ENCODE peak calls at places on chromosome 6, in four cellular contexts. J is ascending aorta; V is prostate gland; W is CD8-positive, alpha-beta T cell. H is an unnamed sample. For H3K4me1, the result is how much of the 10 kb centered on the place peaks cover.

GRCh38 chr6:89984926-89985743 is 90.9 kb downstream of the GJA10 start:
- DNase-seq in V (no peak), J (no peak), W (no peak), H (no peak)

GRCh38 chr6:167748458-167749379 is 78.0 kb upstream of the AFDN start:
- DNase-seq in W (no peak), J (no peak), V (no peak), H (no peak)

GRCh38 chr6:136975089-136975715 is 53.1 kb downstream of the SLC35D3 start:
- DNase-seq in J (no peak), V (no peak), W (no peak), H (no peak)

GRCh38 chr6:7672066-7673062 is 53.5 kb upstream of the BMP6 start:
- DNase-seq in W (no peak), J (no peak), V (no peak), H (no peak)

GRCh38 chr6:36671687-36672375 is 6.7 kb upstream of the CDKN1A start:
- DNase-seq in W (no peak), J (no peak), V (no peak), H (no peak)

GRCh38 chr6:23873161-23873560 is 252.9 kb upstream of the NRSN1 start:
- DNase-seq in W (no peak), J (no peak), V (no peak), H (no peak)

GRCh38 chr6:43817192-43817591 is 47.2 kb downstream of the VEGFA start:
- DNase-seq in V (no peak), W (no peak), J (no peak), H (no peak)

GRCh38 chr6:11290027-11290426 is 57.6 kb upstream of the NEDD9 start:
- DNase-seq in W (no peak), V (no peak), J (no peak), H (no peak)

GRCh38 chr6:29926081-29926794 is 16.1 kb upstream of the HLA-A start:
- DNase-seq in W (no peak), J (no peak), V (no peak), H (no peak)

GRCh38 chr6:28446818-28447511 is 3.7 kb upstream of the ZSCAN23 start:
- DNase-seq in J (no peak), V (no peak), W (no peak), H (no peak)

GRCh38 chr6:154039231-154039842 is at the start of gene OPRM1:
- DNase-seq in V (no peak), J (no peak), W (no peak), H (no peak)

GRCh38 chr6:112289039-112289566 is 34.7 kb upstream of the LAMA4 start:
- DNase-seq in V (no peak), W (no peak), J (peak), H (no peak)

GRCh38 chr6:18680842-18681241 is 293.7 kb downstream of the RNF144B start:
- DNase-seq in J (no peak), V (no peak), W (no peak), H (no peak)

GRCh38 chr6:16301511-16301910 is 63.1 kb downstream of the GMPR start:
- DNase-seq in W (no peak), V (no peak), J (peak), H (no peak)

GRCh38 chr6:144294016-144294415 is 8.9 kb downstream of the UTRN start:
- DNase-seq in V (no peak), J (no peak), W (no peak), H (no peak)

GRCh38 chr6:95679981-95680380 is 102.6 kb downstream of the MANEA start:
- DNase-seq in V (no peak), W (no peak), J (no peak), H (no peak)

GRCh38 chr6:921400-921799 is 228.5 kb upstream of the EXOC2 start:
- DNase-seq in V (no peak), W (no peak), J (no peak), H (no peak)

GRCh38 chr6:924661-925060 is 231.7 kb upstream of the EXOC2 start:
- DNase-seq in J (no peak), V (no peak), W (no peak), H (no peak)

GRCh38 chr6:925656-926213 is 232.8 kb upstream of the EXOC2 start:
- DNase-seq in V (no peak), J (no peak), W (no peak), H (no peak)

DNA sequence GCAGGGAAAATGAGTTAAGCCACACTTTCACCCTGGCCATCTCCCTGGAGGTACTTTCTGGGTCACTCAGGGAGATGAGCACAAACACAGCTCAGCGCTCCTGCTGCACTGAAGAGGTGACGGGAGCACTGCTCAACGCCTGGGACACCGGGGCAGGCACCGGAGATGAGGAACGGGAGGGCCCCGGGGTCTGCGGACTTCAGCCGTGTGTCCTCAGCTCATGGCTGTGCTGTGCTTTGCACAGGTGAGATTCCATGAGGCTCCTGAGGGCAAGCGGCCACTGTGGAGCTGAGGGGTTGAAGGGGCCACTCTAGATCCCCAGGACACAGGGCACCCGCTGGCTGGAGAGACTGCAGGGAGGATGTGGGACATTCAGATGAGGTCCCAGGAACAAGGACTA is 234.2 kb upstream of the EXOC2 start:
- DNase-seq in V (no peak), J (no peak), W (no peak), H (no peak)
- H3K27ac ChIP-seq in V (no peak), J (no peak), W (no peak), H (no peak)

GRCh38 chr6:151321438-151321837 is 69.9 kb downstream of the ZBTB2 start:
- DNase-seq in V (no peak), J (no peak), W (no peak), H (no peak)
- TF ChIP-seq CTCF in V (no peak), J (no peak), W (no peak), H (no peak)

GRCh38 chr6:46749731-46750130 is 3.0 kb downstream of the ANKRD66 start:
- DNase-seq in V (no peak), W (no peak), J (no peak), H (no peak)
- H3K4me1 ChIP-seq in V (under half), W (under half), J (under half), H (under half)

GRCh38 chr6:163513570-163514166 is 99.2 kb downstream of the QKI start:
- DNase-seq in W (no peak), J (no peak), V (no peak), H (no peak)
- H3K27ac ChIP-seq in W (no peak), J (no peak), V (no peak), H (no peak)

DNA sequence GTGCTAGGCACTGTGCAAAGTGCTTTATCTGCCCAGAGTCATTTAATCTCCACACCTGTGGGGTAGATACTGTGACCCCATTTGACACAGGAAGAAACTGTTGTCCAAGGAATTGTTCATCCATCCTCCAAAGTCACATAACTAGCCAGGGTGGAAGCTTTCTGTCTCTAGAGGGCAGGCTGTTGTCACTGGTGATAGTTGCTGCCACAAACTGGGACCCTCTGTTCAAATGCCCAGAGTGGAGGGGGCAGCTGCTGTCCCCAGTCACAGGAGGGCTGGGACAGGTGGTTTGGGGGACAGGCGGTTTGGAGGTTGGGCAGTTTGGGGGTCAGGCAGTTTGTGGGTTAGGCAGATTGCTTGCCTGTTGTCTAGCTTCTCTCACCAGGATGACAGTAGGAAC is 16.1 kb upstream of the TMEM242 start:
- DNase-seq in J (no peak), V (no peak), W (no peak), H (no peak)
- TF ChIP-seq CTCF in J (no peak), V (no peak), W (no peak), H (no peak)

H was measured in esophagus squamous epithelium.